ENCODE peak calls at places on chromosomes 7 and 10, in seven cellular contexts. I is Panc1, E is HepG2, W is upper lobe of right lung, U is activated B cell treated with CpG ODN at 0.5 μM for 24 hours, Z is foreskin keratinocyte, Q is pancreas. G is an unnamed sample.

GRCh38 chr7:139725077-139725476 is 52.7 kb downstream of the HIPK2 start:
- ATAC-seq in U (peak; percentile 72), Z (no peak), I (peak; percentile 78), W (no peak), Q (no peak), E (no peak), G (peak; percentile 85)

GRCh38 chr7:25028370-25028971 is 48.5 kb upstream of the OSBPL3 start:
- ATAC-seq in Q (no peak), Z (peak; percentile 86), E (no peak), I (peak; percentile 63), W (no peak), U (no peak), G (no peak)

GRCh38 chr10:65341323-65341922 is 1584.4 kb upstream of the LRRTM3 start:
- ATAC-seq in Q (peak; percentile 79), Z (peak; percentile 60), E (no peak), I (no peak), U (no peak), W (no peak), G (no peak)

GRCh38 chr10:113273151-113273876 is 279.5 kb upstream of the HABP2 start:
- ATAC-seq in W (peak; percentile 90), Z (no peak), E (no peak), U (no peak), Q (peak; percentile 24), I (no peak), G (no peak)

GRCh38 chr10:61760943-61761824 is 98.5 kb downstream of the CABCOCO1 start:
- ATAC-seq in Z (peak; percentile 81), Q (peak; percentile 48), U (no peak), I (peak; percentile 95), W (no peak), E (no peak), G (no peak)

GRCh38 chr10:124977648-124978375 is 35.9 kb downstream of the ZRANB1 start:
- ATAC-seq in E (no peak), I (peak; percentile 57), Q (peak; percentile 41), U (no peak), W (peak; percentile 57), Z (peak; percentile 35), G (no peak)

GRCh38 chr7:4667776-4668509 is 14.2 kb upstream of the FOXK1 start:
- ATAC-seq in W (no peak), E (peak; percentile 50), U (no peak), I (no peak), Q (no peak), Z (no peak), G (no peak)

GRCh38 chr7:126302639-126303038 is 950.1 kb downstream of the GRM8 start:
- ATAC-seq in Z (no peak), Q (no peak), E (no peak), W (no peak), I (no peak), U (no peak), G (no peak)

GRCh38 chr7:55558962-55559920 is 13.1 kb downstream of the VOPP1 start:
- ATAC-seq in Z (no peak), W (no peak), E (no peak), Q (no peak), I (no peak), U (no peak), G (no peak)

GRCh38 chr7:1176891-1177373 is 16.9 kb upstream of the ZFAND2A start:
- ATAC-seq in U (peak; percentile 78), E (peak; percentile 49), Z (peak; percentile 43), W (peak; percentile 84), Q (peak; percentile 85), I (peak; percentile 75), G (peak; percentile 42)

GRCh38 chr7:19099924-19100323 is 17.5 kb downstream of the TWIST1 start:
- ATAC-seq in E (no peak), I (no peak), W (no peak), Z (no peak), Q (no peak), U (no peak), G (no peak)

GRCh38 chr7:46215987-46216567 is 295.0 kb upstream of the IGFBP3 start:
- ATAC-seq in Q (peak; percentile 86), E (peak; percentile 98), Z (no peak), U (no peak), W (peak; percentile 76), I (no peak), G (no peak)

GRCh38 chr7:18520450-18521235 is 25.1 kb downstream of the HDAC9 start:
- ATAC-seq in E (no peak), U (peak; percentile 86), Q (no peak), Z (peak; percentile 79), W (no peak), I (peak; percentile 71), G (peak; percentile 91)

GRCh38 chr10:3867454-3868273 is 82.7 kb upstream of the KLF6 start:
- ATAC-seq in Z (peak; percentile 44), U (peak; percentile 8), I (no peak), W (peak; percentile 56), Q (peak; percentile 24), E (no peak), G (no peak)

GRCh38 chr10:131781076-131781475 is 119.7 kb upstream of the PPP2R2D start:
- ATAC-seq in U (no peak), Q (no peak), W (no peak), E (no peak), I (no peak), Z (no peak), G (no peak)

GRCh38 chr7:159015081-159015893 is 129.4 kb downstream of the VIPR2 start:
- ATAC-seq in W (peak; percentile 71), Z (no peak), U (no peak), I (peak; percentile 72), E (peak; percentile 33), Q (no peak), G (no peak)

GRCh38 chr10:131251146-131251541 is 60.4 kb downstream of the TCERG1L start:
- ATAC-seq in U (no peak), Q (no peak), I (no peak), E (no peak), W (no peak), Z (no peak), G (no peak)

GRCh38 chr7:69814421-69814962 is 216.2 kb downstream of the AUTS2 start:
- ATAC-seq in Q (no peak), W (peak; percentile 46), U (no peak), E (no peak), I (no peak), Z (no peak), G (peak; percentile 56)

GRCh38 chr10:48547061-48547895 is 57.6 kb downstream of the ARHGAP22 start:
- ATAC-seq in U (no peak), W (no peak), I (no peak), E (no peak), Z (no peak), Q (no peak), G (no peak)

GRCh38 chr7:22859676-22860290 is 37.1 kb upstream of the TOMM7 start:
- ATAC-seq in I (no peak), Q (peak; percentile 78), U (no peak), W (no peak), Z (peak; percentile 44), E (no peak), G (no peak)

GRCh38 chr7:17598305-17598704 is 299.9 kb downstream of the AHR start:
- ATAC-seq in W (no peak), U (no peak), Z (no peak), I (no peak), Q (no peak), E (no peak), G (no peak)